ENCODE peak calls at places on chromosomes 12 and 14, in four cellular contexts. One of them, this sample, is unnamed.

GRCh38 chr14:33914676-33915516 is 36.0 kb downstream of the EGLN3 start:
- DNase-seq in ovary: no peak
- DNase-seq in prostate gland: no peak
- DNase-seq in IMR-90: peak; percentile 14
- DNase-seq in this sample: no peak

GRCh38 chr12:96371787-96372699 is 28.2 kb downstream of the CDK17 start:
- DNase-seq in ovary: no peak
- DNase-seq in prostate gland: no peak
- DNase-seq in IMR-90: no peak
- DNase-seq in this sample: no peak

GRCh38 chr12:114661245-114661644 is 22.7 kb downstream of the TBX3 start:
- DNase-seq in ovary: no peak
- DNase-seq in prostate gland: no peak
- DNase-seq in IMR-90: peak; percentile 22
- DNase-seq in this sample: no peak

GRCh38 chr14:22685467-22685866 is 41.3 kb upstream of the OR6J1 start:
- DNase-seq in ovary: no peak
- DNase-seq in prostate gland: no peak
- DNase-seq in IMR-90: no peak
- DNase-seq in this sample: no peak

GRCh38 chr14:95200404-95200803 is 43.1 kb upstream of the DICER1 start:
- DNase-seq in ovary: no peak
- DNase-seq in prostate gland: no peak
- DNase-seq in IMR-90: no peak
- DNase-seq in this sample: no peak

GRCh38 chr14:63465347-63465746 is 77.8 kb downstream of the PPP2R5E start:
- DNase-seq in ovary: no peak
- DNase-seq in prostate gland: no peak
- DNase-seq in IMR-90: no peak
- DNase-seq in this sample: no peak

GRCh38 chr12:48039151-48039550 is 34.9 kb upstream of the COL2A1 start:
- DNase-seq in ovary: no peak
- DNase-seq in prostate gland: no peak
- DNase-seq in IMR-90: no peak
- DNase-seq in this sample: no peak

GRCh38 chr12:54750-55535 is 11.6 kb upstream of the IQSEC3 start:
- DNase-seq in ovary: no peak
- DNase-seq in prostate gland: no peak
- DNase-seq in IMR-90: no peak
- DNase-seq in this sample: peak; percentile 18

GRCh38 chr12:56256326-56256960 is 1.7 kb downstream of the ANKRD52 start:
- DNase-seq in ovary: no peak
- DNase-seq in prostate gland: no peak
- DNase-seq in IMR-90: peak; percentile 46
- DNase-seq in this sample: peak; percentile 42

GRCh38 chr12:87238466-87238865 is 790.7 kb downstream of the C12orf50 start:
- DNase-seq in ovary: no peak
- DNase-seq in prostate gland: no peak
- DNase-seq in IMR-90: no peak
- DNase-seq in this sample: no peak

GRCh38 chr12:99389751-99390150 is 257.8 kb upstream of the GARIN6 start:
- DNase-seq in ovary: no peak
- DNase-seq in prostate gland: no peak
- DNase-seq in IMR-90: no peak
- DNase-seq in this sample: no peak

GRCh38 chr12:124174406-124174805 is 120.5 kb upstream of the RFLNA start:
- DNase-seq in ovary: no peak
- DNase-seq in prostate gland: no peak
- DNase-seq in IMR-90: no peak
- DNase-seq in this sample: no peak

GRCh38 chr12:131862600-131862993 is 31.8 kb upstream of the ULK1 start:
- DNase-seq in ovary: no peak
- DNase-seq in prostate gland: no peak
- DNase-seq in IMR-90: no peak
- DNase-seq in this sample: no peak

GRCh38 chr14:63673255-63673654 is 31.6 kb upstream of the WDR89 start:
- DNase-seq in ovary: no peak
- DNase-seq in prostate gland: no peak
- DNase-seq in IMR-90: no peak
- DNase-seq in this sample: no peak

GRCh38 chr12:56348776-56349175 is 10.1 kb downstream of the IL23A start:
- DNase-seq in ovary: no peak
- DNase-seq in prostate gland: no peak
- DNase-seq in IMR-90: no peak
- DNase-seq in this sample: no peak

GRCh38 chr12:44774815-44775411 is 101.2 kb downstream of the NELL2 start:
- DNase-seq in ovary: no peak
- DNase-seq in prostate gland: no peak
- DNase-seq in IMR-90: peak; percentile 1
- DNase-seq in this sample: peak; percentile 46

GRCh38 chr12:126483145-126484068 is 1418.2 kb downstream of the AACS start:
- DNase-seq in ovary: no peak
- DNase-seq in prostate gland: no peak
- DNase-seq in IMR-90: no peak
- DNase-seq in this sample: no peak

GRCh38 chr14:92690171-92691011 is 58.0 kb downstream of the LGMN start:
- DNase-seq in ovary: no peak
- DNase-seq in prostate gland: peak; percentile 53
- DNase-seq in IMR-90: peak; percentile 59
- DNase-seq in this sample: peak; percentile 45

GRCh38 chr14:47674546-47675238 is 713 bp downstream of the MDGA2 start:
- DNase-seq in ovary: no peak
- DNase-seq in prostate gland: no peak
- DNase-seq in IMR-90: no peak
- DNase-seq in this sample: no peak

GRCh38 chr12:112543666-112544185 is 125.0 kb downstream of the PTPN11 start:
- DNase-seq in ovary: no peak
- DNase-seq in prostate gland: no peak
- DNase-seq in IMR-90: no peak
- DNase-seq in this sample: no peak

GRCh38 chr12:14710632-14711324 is 14.4 kb upstream of the GUCY2C start:
- DNase-seq in ovary: no peak
- DNase-seq in prostate gland: no peak
- DNase-seq in IMR-90: no peak
- DNase-seq in this sample: peak; percentile 41

GRCh38 chr14:21039585-21040369 is 2.4 kb upstream of the RNASE7 start:
- DNase-seq in ovary: peak; percentile 59
- DNase-seq in prostate gland: peak; percentile 66
- DNase-seq in IMR-90: peak; percentile 67
- DNase-seq in this sample: peak; percentile 66

GRCh38 chr12:45204757-45205156 is 11.1 kb upstream of the ANO6 start:
- DNase-seq in ovary: no peak
- DNase-seq in prostate gland: no peak
- DNase-seq in IMR-90: no peak
- DNase-seq in this sample: peak; percentile 26

GRCh38 chr12:25958254-25959068 is at the start of gene RASSF8:
- DNase-seq in ovary: peak; percentile 87
- DNase-seq in prostate gland: peak; percentile 68
- DNase-seq in IMR-90: peak; percentile 72
- DNase-seq in this sample: peak; percentile 81

GRCh38 chr12:34368079-34368478 is 345.8 kb downstream of the ALG10 start:
- DNase-seq in ovary: no peak
- DNase-seq in prostate gland: no peak
- DNase-seq in IMR-90: no peak
- DNase-seq in this sample: no peak

GRCh38 chr12:34361721-34362316 is 339.5 kb downstream of the ALG10 start:
- DNase-seq in ovary: no peak
- DNase-seq in prostate gland: no peak
- DNase-seq in IMR-90: no peak
- DNase-seq in this sample: no peak

GRCh38 chr12:34357791-34358190 is 335.5 kb downstream of the ALG10 start:
- DNase-seq in ovary: no peak
- DNase-seq in prostate gland: no peak
- DNase-seq in IMR-90: no peak
- DNase-seq in this sample: no peak

GRCh38 chr12:34358198-34358597 is 335.9 kb downstream of the ALG10 start:
- DNase-seq in ovary: no peak
- DNase-seq in prostate gland: no peak
- DNase-seq in IMR-90: no peak
- DNase-seq in this sample: no peak

DNA sequence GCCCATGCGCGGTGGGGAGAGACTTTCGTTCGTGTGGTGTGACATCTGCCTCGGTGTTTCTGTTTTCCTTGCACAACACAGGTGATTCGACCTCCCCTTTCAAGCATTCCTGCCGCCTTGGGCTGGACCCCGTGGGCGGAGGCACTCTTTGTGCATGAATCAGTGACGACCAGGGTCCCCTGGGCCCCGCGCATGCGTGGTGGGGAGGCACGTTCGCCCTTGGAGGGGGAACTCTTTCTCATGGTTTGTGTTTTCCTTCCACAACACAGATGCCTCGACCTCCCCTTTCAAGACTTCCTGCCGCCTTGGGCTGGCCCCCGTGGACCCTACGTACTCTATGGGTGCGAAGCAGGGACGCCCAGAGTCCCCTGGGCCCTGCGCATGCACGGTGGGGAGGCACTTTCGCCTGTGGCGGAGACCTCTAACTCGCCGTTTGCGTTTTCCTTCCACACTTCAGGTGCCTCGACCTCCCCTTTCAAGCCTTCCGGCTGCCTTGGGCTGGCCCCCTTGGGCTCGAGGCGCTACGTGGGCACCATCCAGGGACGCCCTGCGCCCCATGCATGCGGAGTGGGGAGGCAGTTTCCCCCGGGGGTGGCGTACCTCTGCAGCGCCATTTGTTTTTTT is 340.9 kb downstream of the ALG10 start:
- DNase-seq in ovary: no peak
- DNase-seq in prostate gland: no peak
- DNase-seq in IMR-90: no peak
- DNase-seq in this sample: no peak
- TF ChIP-seq POLR2A in ovary: no peak
- TF ChIP-seq POLR2A in prostate gland: no peak
- TF ChIP-seq POLR2A in IMR-90: no peak
- TF ChIP-seq POLR2A in this sample: no peak

GRCh38 chr12:70094467-70094866 is 148.8 kb upstream of the CNOT2 start:
- DNase-seq in ovary: no peak
- DNase-seq in prostate gland: no peak
- DNase-seq in IMR-90: no peak
- DNase-seq in this sample: no peak

GRCh38 chr12:70091021-70091521 is 152.2 kb upstream of the CNOT2 start:
- DNase-seq in ovary: no peak
- DNase-seq in prostate gland: no peak
- DNase-seq in IMR-90: no peak
- DNase-seq in this sample: peak; percentile 10
- TF ChIP-seq POLR2A in ovary: no peak
- TF ChIP-seq POLR2A in prostate gland: no peak
- TF ChIP-seq POLR2A in IMR-90: no peak
- TF ChIP-seq POLR2A in this sample: no peak

DNA sequence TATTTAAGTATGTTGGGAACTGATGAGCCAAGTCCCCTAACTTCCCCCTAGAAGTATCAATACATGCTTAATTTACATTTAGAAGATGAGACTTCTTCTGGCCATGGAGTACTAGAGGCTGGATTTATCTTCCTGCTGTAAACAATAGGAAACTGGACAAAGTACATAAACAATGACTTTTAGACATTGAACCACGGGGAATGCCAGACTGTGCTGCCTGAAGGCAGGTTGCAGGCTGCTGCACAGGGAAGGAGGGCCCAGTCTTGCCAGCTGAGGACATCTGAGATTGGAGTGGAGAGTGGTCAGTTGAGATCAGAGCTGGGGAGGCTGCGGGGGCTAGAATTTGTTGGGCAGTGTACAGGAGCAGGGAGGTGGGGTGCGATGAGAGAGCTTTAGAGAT is 24.5 kb upstream of the ISM2 start:
- DNase-seq in ovary: no peak
- DNase-seq in prostate gland: no peak
- DNase-seq in IMR-90: no peak
- DNase-seq in this sample: no peak
- TF ChIP-seq POLR2A in ovary: no peak
- TF ChIP-seq POLR2A in prostate gland: no peak
- TF ChIP-seq POLR2A in IMR-90: no peak
- TF ChIP-seq POLR2A in this sample: no peak

GRCh38 chr14:90396342-90397339 is at the start of gene CALM1:
- DNase-seq in ovary: peak; percentile 98
- DNase-seq in prostate gland: peak; percentile 91
- DNase-seq in IMR-90: peak; percentile 93
- DNase-seq in this sample: peak; percentile 96
- TF ChIP-seq POLR2A in ovary: peak; percentile 100
- TF ChIP-seq POLR2A in prostate gland: peak; percentile 100
- TF ChIP-seq POLR2A in IMR-90: peak; percentile 100
- TF ChIP-seq POLR2A in this sample: peak; percentile 99

DNA sequence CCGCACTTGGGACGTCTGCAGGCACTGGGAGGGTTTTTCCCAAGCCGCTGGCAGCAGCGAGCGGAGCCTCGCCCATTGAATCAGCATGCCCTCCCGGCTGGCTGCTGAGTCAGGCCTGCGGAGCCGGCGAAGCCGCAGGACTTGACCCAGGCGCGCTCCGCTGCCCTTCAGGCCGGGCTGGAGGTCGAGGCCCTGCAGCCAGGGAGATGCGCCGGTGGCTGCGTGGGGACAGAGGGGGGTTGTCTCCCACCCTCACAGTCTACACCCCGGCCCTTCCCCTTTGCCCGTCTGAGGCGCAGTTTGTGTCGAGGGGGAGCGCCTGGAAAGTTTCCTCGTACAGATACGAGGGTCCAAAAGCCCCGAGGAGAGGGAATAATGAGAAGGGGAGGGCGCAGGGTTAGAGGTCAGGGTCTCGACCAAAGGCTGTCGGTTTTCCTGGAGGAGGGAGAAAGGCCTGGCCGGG is 759 bp upstream of the KLC1 start:
- DNase-seq in ovary: peak; percentile 79
- DNase-seq in prostate gland: peak; percentile 54
- DNase-seq in IMR-90: peak; percentile 79
- DNase-seq in this sample: peak; percentile 28
- TF ChIP-seq POLR2A in ovary: peak; percentile 49
- TF ChIP-seq POLR2A in prostate gland: peak; percentile 77
- TF ChIP-seq POLR2A in IMR-90: peak; percentile 75
- TF ChIP-seq POLR2A in this sample: no peak

GRCh38 chr14:99513946-99514551 is 32.8 kb downstream of the CCNK start:
- DNase-seq in ovary: no peak
- DNase-seq in prostate gland: no peak
- DNase-seq in IMR-90: no peak
- DNase-seq in this sample: no peak
- TF ChIP-seq POLR2A in ovary: no peak
- TF ChIP-seq POLR2A in prostate gland: no peak
- TF ChIP-seq POLR2A in IMR-90: no peak
- TF ChIP-seq POLR2A in this sample: no peak

DNA sequence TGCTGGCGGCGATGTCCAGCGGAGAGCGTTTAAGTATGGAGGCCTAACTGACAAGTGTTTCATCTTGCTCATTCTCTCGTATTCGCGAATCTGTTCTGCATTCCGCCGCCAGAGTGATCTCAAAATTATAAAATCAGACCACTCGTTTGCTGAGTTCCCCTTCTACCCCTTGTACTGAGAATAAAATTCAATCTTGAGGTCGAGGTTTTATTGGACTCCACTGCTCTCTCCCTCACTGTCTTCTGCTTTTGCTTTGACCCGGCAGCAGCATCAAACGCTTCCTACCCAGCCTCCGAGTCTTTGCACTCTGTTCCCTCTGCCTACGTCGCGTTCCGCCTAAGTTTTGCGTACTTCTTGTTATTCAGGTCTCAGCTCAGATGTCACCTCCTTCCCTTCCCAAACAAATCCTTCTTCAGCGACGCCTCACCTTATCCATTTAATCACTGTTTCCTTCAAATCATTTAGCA is 462 bp downstream of the KNTC1 start:
- DNase-seq in ovary: no peak
- DNase-seq in prostate gland: no peak
- DNase-seq in IMR-90: peak; percentile 21
- DNase-seq in this sample: peak; percentile 86
- TF ChIP-seq POLR2A in ovary: no peak
- TF ChIP-seq POLR2A in prostate gland: no peak
- TF ChIP-seq POLR2A in IMR-90: no peak
- TF ChIP-seq POLR2A in this sample: no peak

This sample was measured in NB4.